ENCODE peak calls at places on chromosomes 12 and 14, in seven cellular contexts. R is kidney, B is OCI-LY7, O is stomach, A is ascending aorta, Q is psoas muscle, X is ovary. C is an unnamed sample. For H3K9me3, the result is how much of the 10 kb centered on the place peaks cover.

GRCh38 chr14:88249266-88249665 is 73.8 kb downstream of the KCNK10 start:
- DNase-seq in R (no peak), B (no peak), O (no peak), A (no peak), Q (no peak), X (no peak), C (no peak)

GRCh38 chr12:4934651-4935050 is 24.9 kb downstream of the KCNA1 start:
- DNase-seq in R (no peak), B (no peak), O (no peak), A (no peak), Q (no peak), X (no peak), C (no peak)

GRCh38 chr14:104423715-104424405 is 155.7 kb upstream of the C14orf180 start:
- DNase-seq in R (no peak), B (no peak), O (peak), A (no peak), Q (no peak), X (peak), C (no peak)

GRCh38 chr12:90020006-90020405 is 311.4 kb upstream of the ATP2B1 start:
- DNase-seq in R (no peak), B (no peak), O (no peak), A (no peak), Q (no peak), X (no peak), C (no peak)

GRCh38 chr12:92034858-92035401 is 110.7 kb downstream of the BTG1 start:
- DNase-seq in R (peak), B (peak), O (peak), A (no peak), Q (peak), X (peak), C (peak)

GRCh38 chr12:118332511-118332910 is 40.2 kb downstream of the TAOK3 start:
- DNase-seq in R (no peak), B (no peak), O (no peak), A (no peak), Q (no peak), X (no peak), C (no peak)

GRCh38 chr12:23230899-23231298 is 605.9 kb downstream of the ETNK1 start:
- DNase-seq in R (no peak), B (no peak), O (no peak), A (no peak), Q (no peak), X (no peak), C (no peak)

GRCh38 chr12:1034726-1035457 is 43.9 kb downstream of the ERC1 start:
- DNase-seq in R (no peak), B (no peak), O (no peak), A (no peak), Q (no peak), X (no peak), C (no peak)

GRCh38 chr14:90871605-90872233 is 55.5 kb upstream of the TTC7B start:
- DNase-seq in R (no peak), B (no peak), O (no peak), A (no peak), Q (no peak), X (no peak), C (no peak)

GRCh38 chr14:75871181-75871880 is 110.5 kb downstream of the TGFB3 start:
- DNase-seq in R (no peak), B (no peak), O (no peak), A (no peak), Q (no peak), X (no peak), C (no peak)

GRCh38 chr12:14267724-14268123 is 97.8 kb upstream of the ATF7IP start:
- DNase-seq in R (no peak), B (no peak), O (no peak), A (no peak), Q (no peak), X (no peak), C (no peak)
- H3K9me3 ChIP-seq in R (under half), B (under half), O (under half), A (under half), Q (under half), X (under half), C (under half)

DNA sequence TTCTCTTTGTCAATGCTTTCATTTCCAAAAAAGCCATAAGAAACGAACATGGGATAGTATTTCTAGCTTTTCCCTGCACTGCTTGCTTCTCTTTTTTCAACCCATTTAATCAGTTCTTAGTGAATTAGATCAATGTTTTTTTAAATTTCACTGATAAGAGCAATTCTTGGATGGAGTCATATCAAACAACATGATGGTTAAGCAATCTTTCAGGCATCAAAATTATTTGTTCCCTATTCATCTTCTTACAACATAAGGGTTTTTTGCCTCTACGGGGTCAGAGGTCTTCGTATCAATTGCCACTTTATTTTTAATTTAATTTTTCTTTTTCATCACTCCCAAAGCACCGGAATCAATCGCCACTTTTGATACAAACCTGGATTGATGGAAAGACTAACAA is 103.8 kb upstream of the RESF1 start:
- DNase-seq in R (no peak), B (no peak), O (no peak), A (no peak), Q (no peak), X (no peak), C (no peak)
- H3K9me3 ChIP-seq in R (under half), B (under half), O (under half), A (under half), Q (under half), X (under half), C (under half)

DNA sequence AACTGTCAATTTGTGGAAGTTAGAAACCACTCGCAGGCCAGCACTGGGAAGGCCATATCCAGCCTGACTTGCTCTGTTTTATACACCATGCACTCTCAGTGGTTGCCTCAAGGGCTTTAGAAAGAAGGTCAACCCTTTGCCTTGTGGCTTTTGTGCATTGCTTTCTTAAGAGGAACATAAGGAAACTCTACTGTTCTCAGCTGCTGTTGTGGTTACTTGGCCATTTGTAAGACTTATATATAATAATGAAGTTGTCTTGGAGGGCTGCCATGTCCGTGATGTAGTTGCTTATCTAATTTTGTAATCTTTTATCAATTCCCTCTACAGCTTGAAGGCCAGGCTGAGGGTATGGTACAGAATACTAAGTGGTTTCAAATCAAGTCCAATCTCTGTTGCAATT is 637.8 kb downstream of the DIO2 start:
- DNase-seq in R (no peak), B (no peak), O (no peak), A (no peak), Q (no peak), X (no peak), C (no peak)
- H3K9me3 ChIP-seq in R (under half), B (under half), O (under half), A (under half), Q (under half), X (under half), C (under half)

DNA sequence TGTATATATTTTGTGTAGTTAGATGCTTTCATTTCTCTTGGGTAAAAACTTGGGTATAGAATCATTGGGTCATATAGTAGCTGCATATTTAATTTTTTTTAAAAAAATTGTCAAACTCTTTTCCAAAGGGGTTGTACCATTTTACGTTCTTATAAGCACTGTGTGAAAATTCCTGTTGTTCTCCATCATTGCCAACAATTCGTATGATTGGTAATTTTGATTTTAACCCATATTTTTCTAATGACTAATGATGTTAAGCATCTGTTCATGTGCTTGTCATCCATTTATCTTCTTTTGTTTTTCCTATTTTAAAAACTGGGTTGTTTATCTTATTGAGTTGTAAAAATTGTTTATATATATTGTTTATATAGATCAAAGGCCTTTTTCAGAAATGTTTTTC is 77.4 kb downstream of the OTOGL start:
- DNase-seq in R (no peak), B (no peak), O (no peak), A (no peak), Q (no peak), X (no peak), C (no peak)
- H3K9me3 ChIP-seq in R (under half), B (under half), O (under half), A (under half), Q (under half), X (under half), C (under half)

GRCh38 chr12:132954471-132955048 is 1.5 kb downstream of the ZNF605 start:
- DNase-seq in R (no peak), B (no peak), O (no peak), A (no peak), Q (no peak), X (no peak), C (no peak)
- H3K9me3 ChIP-seq in R (under half), B (under half), O (under half), A (under half), Q (under half), X (under half), C (under half)

GRCh38 chr14:102925646-102926045 is 3.2 kb downstream of the AMN start:
- DNase-seq in R (peak), B (no peak), O (no peak), A (no peak), Q (no peak), X (no peak), C (no peak)
- H3K9me3 ChIP-seq in R (under half), B (under half), O (under half), A (under half), Q (under half), X (under half), C (under half)

C was measured in T-helper 17 cell.